ENCODE peak calls at places on chromosome 21, in nine cellular contexts. B is NCI-H1694 treated with DMSO at 0.1 percent for 48 hours; V is A172; P is activated CD4-positive, alpha-beta T cell treated with anti-CD3 and anti-CD28 coated beads for 48 hours; S is NCI-H510A treated with DMSO at 0.1 percent for 48 hours; A is AG04449; D is HAP-1; Q is stimulated activated CD4-positive, alpha-beta T cell treated with anti-CD3 and anti-CD28 coated beads, Interleukin-2, amount 100 ng/mL, for 48 hours; C is stimulated activated naive B cell treated with anti-CD40 and anti-IgM and Interleukin-4, amounts not matched to agents 10 μg/mL and 1 μg/mL and 100 μg/mL, for 72 hours. K is an unnamed sample.
A peak's percentile ranks its signal among the peaks of the same experiment; 100 is the strongest.

GRCh38 chr21:33586927-33587326 is 1.6 kb downstream of the DONSON start:
- DNase-seq in C (no peak), V (peak; percentile 17), A (no peak), D (no peak), B (no peak), S (no peak), Q (no peak), P (no peak), K (no peak)

GRCh38 chr21:33203371-33203724 is 26.4 kb upstream of the IFNAR2 start:
- DNase-seq in B (no peak), D (no peak), C (no peak), A (no peak), Q (no peak), P (no peak), S (no peak), V (no peak), K (no peak)

GRCh38 chr21:26964379-26964778 is 2.5 kb downstream of the ADAMTS5 start:
- DNase-seq in C (no peak), D (no peak), V (no peak), B (no peak), P (no peak), A (no peak), S (no peak), Q (no peak), K (no peak)

GRCh38 chr21:31366825-31367224 is 22.8 kb upstream of the TIAM1 start:
- DNase-seq in P (no peak), D (no peak), Q (no peak), C (no peak), A (peak; percentile 46), B (no peak), S (no peak), V (peak; percentile 98), K (no peak)

GRCh38 chr21:29148535-29148934 is 18.1 kb downstream of the MAP3K7CL start:
- DNase-seq in Q (no peak), S (no peak), B (no peak), D (no peak), V (no peak), P (peak; percentile 20), A (peak; percentile 53), C (no peak), K (no peak)

GRCh38 chr21:45211661-45212060 is 76.0 kb downstream of the POFUT2 start:
- DNase-seq in D (peak; percentile 22), A (no peak), C (no peak), V (no peak), B (no peak), P (no peak), Q (no peak), S (no peak), K (no peak)

GRCh38 chr21:45409466-45410150 is 4.6 kb downstream of the COL18A1 start:
- DNase-seq in C (no peak), S (no peak), D (no peak), Q (no peak), A (no peak), B (no peak), V (no peak), P (no peak), K (peak; percentile 30)

GRCh38 chr21:33817663-33818433 is 97.8 kb downstream of the ATP5PO start:
- DNase-seq in Q (no peak), C (no peak), B (no peak), A (no peak), V (no peak), D (peak; percentile 53), S (no peak), P (no peak), K (no peak)

GRCh38 chr21:39444406-39445145 is 1.0 kb downstream of the LCA5L start:
- DNase-seq in A (no peak), Q (no peak), D (no peak), C (no peak), S (peak; percentile 26), B (no peak), V (peak; percentile 45), P (peak; percentile 10), K (peak; percentile 49)

GRCh38 chr21:16588433-16588860 is 858.7 kb downstream of the USP25 start:
- DNase-seq in C (no peak), V (peak; percentile 92), P (no peak), S (no peak), A (peak; percentile 49), B (no peak), D (no peak), Q (no peak), K (peak; percentile 96)

GRCh38 chr21:18522181-18522771 is 118.7 kb upstream of the TMPRSS15 start:
- DNase-seq in D (peak; percentile 64), C (no peak), V (no peak), P (no peak), Q (no peak), A (no peak), S (no peak), B (no peak), K (peak; percentile 10)

GRCh38 chr21:19607983-19608668 is 1204.5 kb upstream of the TMPRSS15 start:
- DNase-seq in B (no peak), C (no peak), V (no peak), D (peak; percentile 36), S (no peak), P (no peak), A (no peak), Q (no peak), K (no peak)

GRCh38 chr21:35231115-35231514 is 182.0 kb upstream of the RUNX1 start:
- DNase-seq in D (no peak), S (peak; percentile 59), V (peak; percentile 67), B (no peak), Q (no peak), P (no peak), C (no peak), A (no peak), K (no peak)

GRCh38 chr21:42768324-42769121 is 110.8 kb downstream of the WDR4 start:
- DNase-seq in Q (no peak), D (no peak), A (no peak), B (no peak), S (no peak), C (no peak), P (no peak), V (no peak), K (no peak)

GRCh38 chr21:29190920-29191319 is 60.5 kb downstream of the MAP3K7CL start:
- DNase-seq in C (no peak), V (no peak), Q (no peak), P (no peak), B (no peak), S (no peak), D (no peak), A (peak; percentile 74), K (no peak)

GRCh38 chr21:42232176-42232825 is 13.4 kb downstream of the ABCG1 start:
- DNase-seq in D (no peak), C (no peak), B (no peak), Q (no peak), P (no peak), V (no peak), A (no peak), S (peak; percentile 32), K (no peak)

GRCh38 chr21:41425954-41426655 is at the start of gene MX1:
- DNase-seq in D (no peak), A (no peak), Q (peak; percentile 73), B (no peak), P (peak; percentile 92), C (peak; percentile 70), V (no peak), S (no peak), K (peak; percentile 22)

GRCh38 chr21:17585875-17586450 is 26.7 kb downstream of the BTG3 start:
- DNase-seq in B (peak; percentile 78), A (no peak), P (no peak), S (peak; percentile 44), Q (no peak), V (peak; percentile 67), C (no peak), D (peak; percentile 65), K (peak; percentile 50)

GRCh38 chr21:37530901-37531351 is 164.4 kb downstream of the DYRK1A start:
- DNase-seq in P (no peak), S (no peak), V (no peak), D (no peak), B (no peak), A (no peak), Q (no peak), C (no peak), K (no peak)

GRCh38 chr21:32321480-32321879 is 22.8 kb downstream of the MRAP start:
- DNase-seq in A (no peak), S (no peak), D (no peak), C (no peak), P (no peak), V (no peak), Q (no peak), B (no peak), K (no peak)

GRCh38 chr21:17671733-17672132 is 59.0 kb upstream of the BTG3 start:
- DNase-seq in V (no peak), D (no peak), P (no peak), A (no peak), Q (no peak), B (no peak), C (no peak), S (no peak), K (no peak)

GRCh38 chr21:32958288-32958992 is 67.3 kb upstream of the OLIG2 start:
- DNase-seq in D (peak; percentile 55), P (no peak), A (no peak), S (no peak), B (no peak), C (no peak), V (peak; percentile 11), Q (no peak), K (no peak)

GRCh38 chr21:45809421-45809820 is 165.9 kb downstream of the PCBP3 start:
- DNase-seq in S (no peak), D (no peak), Q (no peak), C (no peak), V (no peak), B (no peak), P (no peak), A (no peak), K (no peak)

GRCh38 chr21:39422468-39423241 is 22.9 kb downstream of the LCA5L start:
- DNase-seq in V (no peak), Q (no peak), P (no peak), B (no peak), D (no peak), C (no peak), S (peak; percentile 45), A (no peak), K (no peak)

GRCh38 chr21:33036430-33037162 is 10.9 kb downstream of the OLIG2 start:
- DNase-seq in A (no peak), S (no peak), Q (no peak), C (no peak), V (peak; percentile 88), B (peak; percentile 45), P (no peak), D (no peak), K (no peak)

GRCh38 chr21:39114871-39115658 is 68.2 kb downstream of the PSMG1 start:
- DNase-seq in D (no peak), C (no peak), Q (no peak), P (no peak), S (no peak), B (no peak), V (peak; percentile 75), A (no peak), K (no peak)

GRCh38 chr21:31336739-31337040 is 7.4 kb downstream of the TIAM1 start:
- DNase-seq in S (no peak), D (no peak), V (no peak), B (no peak), A (no peak), Q (no peak), C (no peak), P (no peak), K (no peak)

GRCh38 chr21:42781981-42782722 is 97.2 kb downstream of the WDR4 start:
- DNase-seq in S (no peak), Q (no peak), P (no peak), C (no peak), V (no peak), D (no peak), B (peak; percentile 16), A (no peak), K (no peak)